ENCODE peak calls at places on chromosomes 4 and X, in four cellular contexts. S is aorta, G is tibial nerve, W is neural progenitor cell. M is an unnamed sample.

GRCh38 chrX:75522565-75523411 is at the start of gene ZDHHC15:
- DNase-seq in S (peak; percentile 88), G (peak; percentile 11), W (peak; percentile 65), M (peak; percentile 63)

GRCh38 chrX:74449937-74450330 is 28.6 kb downstream of the SLC16A2 start:
- DNase-seq in S (no peak), G (no peak), W (no peak), M (no peak)

GRCh38 chr4:7872264-7872771 is 67.3 kb downstream of the AFAP1 start:
- DNase-seq in S (no peak), G (peak; percentile 55), W (no peak), M (peak; percentile 59)

GRCh38 chr4:23878912-23879732 is 10.7 kb downstream of the PPARGC1A start:
- DNase-seq in S (no peak), G (no peak), W (no peak), M (no peak)

GRCh38 chr4:100093091-100093866 is 97.0 kb downstream of the DDIT4L start:
- DNase-seq in S (peak; percentile 90), G (peak; percentile 54), W (peak; percentile 93), M (peak; percentile 91)

GRCh38 chr4:165360041-165360782 is 18.6 kb upstream of the CPE start:
- DNase-seq in S (no peak), G (no peak), W (no peak), M (no peak)

GRCh38 chr4:153223935-153224334 is 19.7 kb downstream of the TRIM2 start:
- DNase-seq in S (no peak), G (no peak), W (no peak), M (no peak)

GRCh38 chr4:41095973-41096372 is 118.4 kb downstream of the APBB2 start:
- DNase-seq in S (no peak), G (no peak), W (no peak), M (no peak)

GRCh38 chrX:38636949-38637819 is 75.8 kb downstream of the TSPAN7 start:
- DNase-seq in S (no peak), G (no peak), W (no peak), M (no peak)

GRCh38 chr4:83107636-83108035 is 6.9 kb downstream of the PLAC8 start:
- DNase-seq in S (no peak), G (no peak), W (no peak), M (no peak)

GRCh38 chr4:21451032-21451431 is 497.5 kb downstream of the KCNIP4 start:
- DNase-seq in S (no peak), G (no peak), W (no peak), M (no peak)

GRCh38 chr4:107131295-107131694 is 95.2 kb upstream of the DKK2 start:
- DNase-seq in S (no peak), G (no peak), W (no peak), M (no peak)

GRCh38 chr4:13778367-13778766 is 150.8 kb upstream of the BOD1L1 start:
- DNase-seq in S (no peak), G (no peak), W (no peak), M (no peak)

GRCh38 chrX:129649268-129650182 is 5.2 kb downstream of the APLN start:
- DNase-seq in S (no peak), G (no peak), W (no peak), M (no peak)

GRCh38 chrX:19585370-19586082 is 70.2 kb upstream of the MAP3K15 start:
- DNase-seq in S (no peak), G (no peak), W (no peak), M (no peak)

GRCh38 chrX:67636532-67636931 is 92.7 kb downstream of the AR start:
- DNase-seq in S (no peak), G (no peak), W (no peak), M (no peak)

GRCh38 chrX:102604327-102604726 is 5.0 kb downstream of the ARMCX5 start:
- DNase-seq in S (no peak), G (no peak), W (peak; percentile 1), M (no peak)

DNA sequence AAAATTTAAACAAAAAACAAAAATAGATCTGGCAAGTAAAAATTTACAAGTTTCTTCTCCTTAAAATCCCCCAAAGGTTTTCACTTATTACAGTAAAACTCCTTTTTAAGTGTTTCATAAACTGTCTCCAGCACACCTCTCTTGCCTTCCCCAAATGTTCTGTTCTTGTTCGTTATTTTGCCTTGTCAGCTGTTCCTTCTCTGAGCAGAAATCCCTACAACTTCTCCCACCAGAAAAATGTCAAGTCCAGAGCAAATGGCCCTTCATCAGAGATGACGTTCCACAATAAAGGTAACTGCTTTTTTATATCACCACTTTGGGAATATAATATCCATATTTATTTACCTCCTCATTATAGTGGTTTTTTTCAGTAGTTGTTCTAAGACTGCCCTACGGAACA is 432.1 kb downstream of the ADAM29 start:
- DNase-seq in S (no peak), G (no peak), W (no peak), M (no peak)
- H3K4me3 ChIP-seq in S (no peak overlapping the region), G (no peak overlapping the region), W (no peak overlapping the region), M (no peak overlapping the region)

DNA sequence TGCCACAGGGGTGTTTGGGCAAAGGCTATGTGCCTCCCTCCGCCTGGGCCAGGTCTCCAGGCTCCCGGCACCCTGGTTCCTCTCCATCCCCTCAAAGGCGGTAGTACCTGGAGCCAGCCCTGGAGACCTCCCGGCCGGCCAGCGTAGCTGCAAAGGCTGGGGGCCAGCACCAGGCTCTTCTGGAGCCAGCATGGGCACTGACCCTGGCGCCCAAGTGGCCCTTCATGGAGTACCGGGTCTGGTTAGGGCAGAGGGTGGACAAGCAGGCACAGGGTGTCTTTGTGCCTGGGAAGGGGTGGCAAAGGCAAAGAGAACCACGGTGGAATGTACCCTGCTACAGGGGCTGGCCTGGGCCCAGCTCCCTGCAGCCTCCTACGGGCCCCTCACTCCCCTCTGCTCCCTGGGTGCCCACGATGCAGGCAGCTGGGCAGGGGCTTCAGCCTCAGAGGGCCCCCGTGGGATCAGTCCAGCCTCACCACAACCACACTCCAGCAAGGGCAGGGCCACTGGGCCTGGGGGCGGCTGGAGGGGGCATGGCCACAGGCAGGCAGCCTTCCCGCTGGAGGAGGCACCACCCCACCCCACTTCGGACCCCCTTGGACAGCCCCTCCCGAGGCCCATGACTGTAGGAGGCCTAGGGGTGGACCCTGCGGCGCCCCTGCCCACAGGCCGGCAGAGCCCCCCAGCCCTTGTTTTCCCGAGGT is 112.9 kb upstream of the NKX1-1 start:
- DNase-seq in S (peak; percentile 63), G (no peak), W (no peak), M (no peak)
- H3K27me3 ChIP-seq in S (no peaks in the 10 kb centered on the region), G (no peaks in the 10 kb centered on the region), W (peaks cover 48% of the 10 kb centered on the region), M (peaks cover 77% of the 10 kb centered on the region)

GRCh38 chrX:40086569-40087335 is 11.0 kb downstream of the BCOR start:
- DNase-seq in S (no peak), G (no peak), W (peak; percentile 57), M (no peak)
- H3K4me1 ChIP-seq in S (no peaks in the 10 kb centered on the region), G (peaks cover 97% of the 10 kb centered on the region), W (peaks cover 87% of the 10 kb centered on the region), M (peaks cover 75% of the 10 kb centered on the region)

GRCh38 chr4:26782830-26783202 is 77.8 kb upstream of the STIM2 start:
- DNase-seq in S (no peak), G (no peak), W (no peak), M (no peak)
- H3K4me3 ChIP-seq in S (no peak overlapping the region), G (no peak overlapping the region), W (no peak overlapping the region), M (no peak overlapping the region)

DNA sequence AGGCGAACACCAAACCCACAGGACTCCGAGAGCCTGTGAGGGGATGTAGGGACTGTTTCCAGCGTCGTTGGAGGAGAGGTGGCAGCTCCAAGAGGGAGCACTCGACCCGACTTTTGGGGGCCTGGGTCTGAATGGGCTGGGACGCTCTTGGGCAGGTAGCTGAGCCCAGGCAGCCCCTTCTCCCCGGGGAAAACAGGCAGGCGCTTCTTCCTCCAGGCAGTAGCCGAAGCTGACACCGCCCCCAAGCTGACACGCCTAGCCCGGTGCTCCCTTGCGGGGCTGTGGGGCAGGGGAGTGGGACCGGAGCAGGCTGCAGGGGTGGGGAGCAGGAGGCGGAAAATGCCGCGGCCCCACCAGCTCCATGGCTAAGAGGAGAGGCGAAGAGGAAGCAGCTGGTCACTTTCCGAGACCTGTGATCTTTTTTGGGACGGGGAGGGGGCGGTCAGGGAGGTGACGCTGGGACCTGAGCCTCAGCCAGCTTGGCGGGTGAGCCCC is 4.2 kb downstream of the NKX1-1 start:
- DNase-seq in S (no peak), G (no peak), W (no peak), M (no peak)
- H3K27me3 ChIP-seq in S (no peaks in the 10 kb centered on the region), G (peaks cover 2% of the 10 kb centered on the region), W (peaks cover 78% of the 10 kb centered on the region), M (no peaks in the 10 kb centered on the region)

DNA sequence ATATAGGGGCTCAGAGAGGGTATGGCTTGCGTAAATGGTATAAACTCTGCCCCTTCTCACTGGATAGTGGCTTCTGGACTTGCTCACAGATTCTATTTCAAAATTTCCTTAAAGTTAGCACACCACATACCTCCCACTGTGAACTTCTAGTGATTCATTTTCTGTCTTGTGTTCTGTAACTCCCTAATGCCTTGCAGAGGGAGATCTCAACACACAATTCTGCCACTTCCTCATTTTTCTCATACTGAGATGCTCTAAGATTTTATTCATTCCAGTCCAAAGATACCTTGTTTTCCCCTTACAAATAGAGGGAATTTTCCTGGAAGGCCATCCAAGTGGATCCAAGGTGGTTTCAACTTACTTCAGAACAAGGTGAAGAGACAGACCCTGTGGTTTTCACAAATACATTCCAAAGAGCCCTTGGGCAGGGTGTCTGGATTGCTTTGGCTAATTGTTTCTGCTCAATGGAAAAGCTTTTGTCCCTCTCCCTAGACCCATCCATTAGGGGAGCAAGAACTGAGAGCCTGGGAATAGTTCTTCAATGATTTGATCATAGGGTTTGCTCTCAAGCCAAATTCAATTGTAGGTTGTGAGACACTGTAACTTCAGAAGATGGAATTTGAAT is 52.1 kb upstream of the CAPN6 start:
- DNase-seq in S (no peak), G (no peak), W (peak; percentile 32), M (no peak)
- H3K4me1 ChIP-seq in S (no peaks in the 10 kb centered on the region), G (no peaks in the 10 kb centered on the region), W (peaks cover 75% of the 10 kb centered on the region), M (no peaks in the 10 kb centered on the region)

DNA sequence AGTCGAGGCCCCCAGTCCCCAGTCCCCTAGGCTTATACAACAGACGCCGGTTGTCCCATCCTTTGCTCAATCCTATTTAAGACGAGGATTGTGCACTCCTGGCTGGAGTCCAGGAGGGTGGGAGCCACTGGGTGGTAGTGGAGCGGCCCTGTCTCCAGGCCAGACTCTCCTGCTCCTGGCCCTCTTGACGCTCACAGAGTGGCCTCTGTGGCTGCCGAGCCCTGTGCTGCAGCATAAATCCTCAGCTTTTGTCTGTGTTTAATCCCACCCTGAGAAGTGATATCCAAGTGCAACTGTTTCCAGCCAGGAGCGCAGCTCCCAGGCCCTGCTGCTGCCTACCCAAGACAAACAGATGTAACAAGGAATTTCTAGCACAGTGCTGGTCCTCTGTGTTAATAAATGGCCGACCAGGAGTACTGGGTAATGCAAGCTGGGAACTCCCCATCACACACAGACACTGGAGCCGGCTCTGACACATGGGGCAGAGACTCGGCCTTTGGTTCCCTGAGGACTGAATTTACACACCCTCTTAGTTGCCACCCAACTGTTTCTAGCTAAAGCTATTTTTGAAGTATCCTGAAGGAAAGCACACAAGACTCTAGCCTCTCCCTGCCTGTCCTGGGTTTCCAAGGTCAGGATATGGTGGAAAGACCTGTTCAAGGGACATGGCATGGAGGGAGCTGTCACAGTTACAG is 85.3 kb downstream of the GATB start:
- DNase-seq in S (no peak), G (no peak), W (peak; percentile 51), M (no peak)
- H3K4me3 ChIP-seq in S (no peak overlapping the region), G (peak overlapping the region; percentile 10), W (no peak overlapping the region), M (no peak overlapping the region)

M was measured in tibial artery.